ENCODE peak calls at places on chromosomes 4 and X, in ten cellular contexts. P is dorsolateral prefrontal cortex; O is renal cortical epithelial cell; C is activated naive CD4-positive, alpha-beta T cell treated with Interleukin-2 at 50 U/mL for 16 hours; Y is stimulated activated CD4-positive, alpha-beta T cell treated with anti-CD3 and anti-CD28 coated beads, Interleukin-4, amount 100 ng/mL, for 48 hours; T is adrenal gland; B is EH; K is hepatocyte; U is NCI-H510A; F is DMS53. L is an unnamed sample.

GRCh38 chr4:162681212-162681611 is 485.5 kb downstream of the NAF1 start:
- DNase-seq in P (no peak), O (no peak), C (no peak), Y (no peak), T (no peak), B (no peak), K (no peak), U (no peak), F (peak), L (peak)

GRCh38 chrX:9911479-9911878 is 55.7 kb upstream of the CLDN34 start:
- DNase-seq in P (no peak), O (peak), C (no peak), Y (no peak), T (no peak), B (peak), K (no peak), U (peak), F (peak), L (peak)

GRCh38 chr4:7893539-7893938 is 46.1 kb downstream of the AFAP1 start:
- DNase-seq in P (no peak), O (no peak), C (no peak), Y (no peak), T (no peak), B (peak), K (no peak), U (no peak), F (no peak), L (peak)

GRCh38 chr4:140611854-140612253 is 43.1 kb upstream of the UCP1 start:
- DNase-seq in P (no peak), O (no peak), C (no peak), Y (no peak), T (no peak), B (no peak), K (peak), U (no peak), F (peak), L (peak)

GRCh38 chrX:21657318-21658151 is 595 bp downstream of the KLHL34 start:
- DNase-seq in P (no peak), O (no peak), C (no peak), Y (no peak), T (no peak), B (no peak), K (no peak), U (no peak), F (no peak), L (no peak)

GRCh38 chr4:36187723-36188333 is 56.5 kb downstream of the ARAP2 start:
- DNase-seq in P (no peak), O (peak), C (no peak), Y (no peak), T (no peak), B (no peak), K (peak), U (no peak), F (peak), L (peak)

GRCh38 chr4:164866817-164867490 is 10.0 kb upstream of the APELA start:
- DNase-seq in P (no peak), O (no peak), C (no peak), Y (no peak), T (no peak), B (no peak), K (no peak), U (no peak), F (no peak), L (no peak)

GRCh38 chrX:150683536-150684146 is 9.6 kb upstream of the MTMR1 start:
- DNase-seq in P (no peak), O (peak), C (no peak), Y (no peak), T (no peak), B (peak), K (peak), U (no peak), F (peak), L (no peak)

GRCh38 chr4:138636791-138637190 is 378.8 kb upstream of the NOCT start:
- DNase-seq in P (no peak), O (no peak), C (no peak), Y (no peak), T (no peak), B (no peak), K (no peak), U (no peak), F (no peak), L (no peak)

GRCh38 chr4:146585761-146586333 is 52.8 kb upstream of the POU4F2 start:
- DNase-seq in P (no peak), O (peak), C (no peak), Y (no peak), T (no peak), B (peak), K (peak), U (no peak), F (no peak), L (peak)

GRCh38 chrX:150512426-150512825 is 56.0 kb upstream of the MTM1 start:
- DNase-seq in P (no peak), O (no peak), C (no peak), Y (no peak), T (no peak), B (no peak), K (no peak), U (no peak), F (peak), L (no peak)

GRCh38 chr4:102639602-102640001 is 121.2 kb downstream of the MANBA start:
- DNase-seq in P (no peak), O (no peak), C (no peak), Y (no peak), T (no peak), B (no peak), K (no peak), U (no peak), F (no peak), L (no peak)

GRCh38 chr4:104487105-104487504 is 7.6 kb downstream of the CXXC4 start:
- DNase-seq in P (no peak), O (peak), C (no peak), Y (no peak), T (no peak), B (no peak), K (peak), U (no peak), F (no peak), L (no peak)

GRCh38 chr4:53281438-53281837 is 84.4 kb downstream of the SCFD2 start:
- DNase-seq in P (no peak), O (no peak), C (no peak), Y (no peak), T (no peak), B (peak), K (no peak), U (no peak), F (peak), L (no peak)

GRCh38 chr4:184899261-184900134 is 73.7 kb upstream of the ACSL1 start:
- DNase-seq in P (no peak), O (peak), C (no peak), Y (no peak), T (no peak), B (peak), K (no peak), U (no peak), F (no peak), L (peak)

GRCh38 chrX:72100824-72101351 is 30.8 kb downstream of the RTL5 start:
- DNase-seq in P (no peak), O (peak), C (peak), Y (peak), T (no peak), B (no peak), K (no peak), U (no peak), F (no peak), L (no peak)

GRCh38 chrX:109943740-109944092 is 59.2 kb upstream of the TMEM164 start:
- DNase-seq in P (no peak), O (no peak), C (no peak), Y (no peak), T (no peak), B (no peak), K (no peak), U (no peak), F (no peak), L (no peak)

GRCh38 chr4:82561745-82562552 is at the start of gene TMEM150C:
- DNase-seq in P (no peak), O (no peak), C (no peak), Y (no peak), T (peak), B (peak), K (peak), U (peak), F (peak), L (peak)

GRCh38 chr4:122722256-122722655 is 10.2 kb upstream of the BBS12 start:
- DNase-seq in P (no peak), O (no peak), C (no peak), Y (no peak), T (no peak), B (no peak), K (no peak), U (no peak), F (no peak), L (no peak)

GRCh38 chr4:94757192-94758140 is at the start of gene BMPR1B:
- DNase-seq in P (no peak), O (peak), C (no peak), Y (no peak), T (peak), B (peak), K (peak), U (no peak), F (peak), L (peak)

GRCh38 chrX:69027181-69028005 is 137.9 kb downstream of the PJA1 start:
- DNase-seq in P (no peak), O (peak), C (no peak), Y (no peak), T (no peak), B (peak), K (peak), U (no peak), F (peak), L (peak)

GRCh38 chrX:48696301-48697181 is at the start of gene SUV39H1:
- DNase-seq in P (peak), O (peak), C (peak), Y (peak), T (peak), B (peak), K (peak), U (peak), F (peak), L (peak)

GRCh38 chr4:7738458-7739076 is 201.1 kb downstream of the AFAP1 start:
- DNase-seq in P (no peak), O (no peak), C (no peak), Y (no peak), T (no peak), B (no peak), K (no peak), U (no peak), F (no peak), L (no peak)

GRCh38 chr4:36254355-36254754 is 10.0 kb upstream of the ARAP2 start:
- DNase-seq in P (no peak), O (no peak), C (no peak), Y (no peak), T (no peak), B (no peak), K (no peak), U (no peak), F (no peak), L (no peak)

GRCh38 chr4:108210989-108211725 is 42.4 kb upstream of the LEF1 start:
- DNase-seq in P (no peak), O (peak), C (no peak), Y (no peak), T (no peak), B (no peak), K (no peak), U (no peak), F (peak), L (peak)

GRCh38 chr4:153939570-153939969 is 150.7 kb upstream of the SFRP2 start:
- DNase-seq in P (no peak), O (no peak), C (no peak), Y (no peak), T (no peak), B (no peak), K (no peak), U (no peak), F (no peak), L (no peak)

GRCh38 chr4:26076000-26076587 is 162.1 kb downstream of the SMIM20 start:
- DNase-seq in P (no peak), O (peak), C (peak), Y (no peak), T (no peak), B (peak), K (no peak), U (no peak), F (no peak), L (peak)

GRCh38 chrX:40076750-40077149 is 21.0 kb downstream of the BCOR start:
- DNase-seq in P (no peak), O (no peak), C (no peak), Y (no peak), T (no peak), B (no peak), K (no peak), U (no peak), F (no peak), L (no peak)

GRCh38 chrX:19085975-19086772 is 36.1 kb downstream of the ADGRG2 start:
- DNase-seq in P (no peak), O (no peak), C (no peak), Y (no peak), T (no peak), B (no peak), K (no peak), U (no peak), F (no peak), L (no peak)

GRCh38 chr4:185796176-185796575 is 15.8 kb downstream of the SORBS2 start:
- DNase-seq in P (no peak), O (no peak), C (no peak), Y (no peak), T (no peak), B (peak), K (no peak), U (no peak), F (no peak), L (no peak)

GRCh38 chrX:16882702-16883486 is 12.7 kb upstream of the RBBP7 start:
- DNase-seq in P (peak), O (peak), C (peak), Y (peak), T (peak), B (peak), K (peak), U (peak), F (peak), L (peak)

GRCh38 chr4:169615467-169616106 is 3.2 kb upstream of the NEK1 start:
- DNase-seq in P (no peak), O (peak), C (peak), Y (no peak), T (no peak), B (peak), K (no peak), U (no peak), F (no peak), L (peak)